ENCODE peak calls at places on chromosome 1, in five cellular contexts. G is K562; F is activated CD8-positive, alpha-beta memory T cell treated with anti-CD3 and anti-CD28 coated beads, Interleukin-2, amount 50 U/mL, for 48 hours; L is A549; U is H54. S is an unnamed sample.

GRCh38 chr1:201540846-201541735 is 2.2 kb downstream of the NAV1 start:
- DNase-seq in G (no peak), F (no peak), L (no peak), U (no peak), S (no peak)

GRCh38 chr1:203534526-203534925 is 40.6 kb downstream of the OPTC start:
- DNase-seq in G (no peak), F (no peak), L (peak), U (peak), S (no peak)

GRCh38 chr1:204706838-204707509 is 21.4 kb upstream of the LRRN2 start:
- DNase-seq in G (no peak), F (no peak), L (no peak), U (no peak), S (no peak)

GRCh38 chr1:114691061-114691460 is 4.3 kb downstream of the AMPD1 start:
- DNase-seq in G (no peak), F (no peak), L (no peak), U (no peak), S (no peak)

GRCh38 chr1:226457307-226457712 is 49.4 kb upstream of the PARP1 start:
- DNase-seq in G (peak), F (peak), L (peak), U (no peak), S (peak)

GRCh38 chr1:60458111-60458510 is 384.5 kb upstream of the C1orf87 start:
- DNase-seq in G (no peak), F (no peak), L (no peak), U (no peak), S (no peak)

GRCh38 chr1:32746130-32746529 is 43.6 kb upstream of the SYNC start:
- DNase-seq in G (no peak), F (no peak), L (no peak), U (no peak), S (no peak)

GRCh38 chr1:231421616-231421970 is 494 bp downstream of the EGLN1 start:
- DNase-seq in G (no peak), F (no peak), L (no peak), U (no peak), S (peak)

GRCh38 chr1:14267991-14268390 is 330.5 kb upstream of the KAZN start:
- DNase-seq in G (no peak), F (no peak), L (no peak), U (peak), S (no peak)

GRCh38 chr1:152227310-152227928 is 3.4 kb upstream of the HRNR start:
- DNase-seq in G (no peak), F (no peak), L (peak), U (no peak), S (no peak)

GRCh38 chr1:203453616-203454015 is 22.0 kb upstream of the PRELP start:
- DNase-seq in G (no peak), F (no peak), L (no peak), U (no peak), S (no peak)

GRCh38 chr1:67723620-67724019 is 38.6 kb downstream of the GADD45A start:
- DNase-seq in G (peak), F (no peak), L (no peak), U (no peak), S (peak)

GRCh38 chr1:228151170-228151513 is 1.4 kb downstream of the GJC2 start:
- DNase-seq in G (no peak), F (no peak), L (no peak), U (no peak), S (no peak)

GRCh38 chr1:11613347-11613746 is 40.9 kb downstream of the FBXO2 start:
- DNase-seq in G (no peak), F (no peak), L (no peak), U (no peak), S (no peak)

GRCh38 chr1:200262326-200262965 is 147.4 kb downstream of the ZNF281 start:
- DNase-seq in G (peak), F (no peak), L (no peak), U (no peak), S (peak)

S was measured in dermis blood vessel endothelial cell.